ENCODE peak calls at places on chromosome 15, in six cellular contexts. O is CD4-positive, alpha-beta memory T cell; I is CD8-positive, alpha-beta memory T cell; B is transverse colon; U is GDM1; D is prostate gland. F is an unnamed sample.

GRCh38 chr15:89052474-89052873 is 35.8 kb upstream of the ABHD2 start:
- DNase-seq in I (no peak), B (no peak), U (peak; percentile 25), D (no peak), O (no peak), F (no peak)

GRCh38 chr15:63494406-63494805 is 10.0 kb upstream of the USP3 start:
- DNase-seq in D (no peak), B (no peak), U (no peak), O (no peak), I (no peak), F (no peak)

GRCh38 chr15:49731187-49731828 is 110.5 kb downstream of the DTWD1 start:
- DNase-seq in D (no peak), O (no peak), U (no peak), I (no peak), B (no peak), F (no peak)

GRCh38 chr15:64070965-64071851 is 22.4 kb downstream of the CIAO2A start:
- DNase-seq in U (no peak), D (no peak), B (peak; percentile 47), I (no peak), O (no peak), F (no peak)

GRCh38 chr15:92152983-92153382 is 240.7 kb upstream of the ST8SIA2 start:
- DNase-seq in I (no peak), U (no peak), D (no peak), B (no peak), O (no peak), F (no peak)

GRCh38 chr15:98131924-98132323 is 171.4 kb downstream of the ARRDC4 start:
- DNase-seq in D (no peak), B (no peak), U (no peak), O (no peak), I (no peak), F (no peak)

GRCh38 chr15:34753236-34753894 is 1.4 kb downstream of the GJD2 start:
- DNase-seq in B (no peak), O (no peak), U (no peak), I (no peak), D (no peak), F (peak; percentile 36)

GRCh38 chr15:100277087-100277855 is 64.5 kb downstream of the ADAMTS17 start:
- DNase-seq in D (no peak), B (no peak), I (no peak), O (no peak), U (no peak), F (no peak)

GRCh38 chr15:62977952-62978811 is 64.4 kb upstream of the TPM1 start:
- DNase-seq in B (no peak), D (no peak), U (no peak), O (no peak), I (no peak), F (no peak)

GRCh38 chr15:27358751-27359434 is 387.9 kb downstream of the GABRG3 start:
- DNase-seq in B (no peak), D (no peak), O (no peak), I (no peak), U (no peak), F (no peak)

GRCh38 chr15:77907824-77908751 is 169.4 kb downstream of the TBC1D2B start:
- DNase-seq in I (no peak), U (peak; percentile 18), D (peak; percentile 15), O (no peak), B (peak; percentile 84), F (peak; percentile 77)

GRCh38 chr15:39267685-39268084 is 313.2 kb upstream of the THBS1 start:
- DNase-seq in D (no peak), U (no peak), I (no peak), B (no peak), O (no peak), F (no peak)

GRCh38 chr15:85910796-85911195 is 116.1 kb upstream of the KLHL25 start:
- DNase-seq in I (no peak), B (no peak), U (no peak), D (peak; percentile 79), O (no peak), F (no peak)

GRCh38 chr15:63600001-63600645 is 2.9 kb downstream of the FBXL22 start:
- DNase-seq in O (peak; percentile 59), U (no peak), D (peak; percentile 25), B (no peak), I (no peak), F (peak; percentile 40)

F was measured in HuH-7.5.